ENCODE peak calls at places on chromosomes 1 and 21, in six cellular contexts. W, A, R, Z, C and X are unnamed samples.

GRCh38 chr1:1352784-1353388 is 3.7 kb upstream of the DVL1 start:
- DNase-seq in C (no peak), Z (no peak), R (no peak), A (no peak), W (no peak), X (peak; percentile 76)

GRCh38 chr1:210214573-210215409 is 17.8 kb upstream of the SERTAD4 start:
- DNase-seq in Z (no peak), W (no peak), R (no peak), C (no peak), A (no peak), X (no peak)

GRCh38 chr1:200242379-200243041 is 167.3 kb downstream of the ZNF281 start:
- DNase-seq in Z (no peak), C (peak; percentile 48), W (peak; percentile 49), A (no peak), R (no peak), X (no peak)

GRCh38 chr1:16013220-16013907 is 4.5 kb downstream of the HSPB7 start:
- DNase-seq in C (peak; percentile 92), R (peak; percentile 21), A (peak; percentile 90), W (peak; percentile 86), Z (no peak), X (no peak)

GRCh38 chr1:116820362-116820761 is 66.1 kb downstream of the CD2 start:
- DNase-seq in A (no peak), Z (no peak), R (no peak), C (no peak), W (peak; percentile 80), X (no peak)

GRCh38 chr1:37274491-37274890 is 199.9 kb upstream of the ZC3H12A start:
- DNase-seq in C (no peak), A (peak; percentile 44), W (no peak), R (no peak), Z (no peak), X (no peak)

GRCh38 chr1:93813076-93813475 is 65.9 kb downstream of the DNTTIP2 start:
- DNase-seq in A (no peak), C (no peak), R (no peak), W (peak; percentile 80), Z (no peak), X (no peak)

GRCh38 chr1:192445849-192446489 is 129.2 kb downstream of the RGS21 start:
- DNase-seq in A (peak; percentile 56), Z (peak; percentile 69), C (peak; percentile 66), R (peak; percentile 15), W (peak; percentile 36), X (peak; percentile 53)

GRCh38 chr1:19786988-19787423 is 12.7 kb downstream of the TMCO4 start:
- DNase-seq in Z (no peak), A (peak; percentile 86), C (peak; percentile 58), W (no peak), R (no peak), X (no peak)

GRCh38 chr1:23198373-23198772 is 18.9 kb downstream of the HTR1D start:
- DNase-seq in W (peak; percentile 90), C (no peak), Z (no peak), A (no peak), R (peak; percentile 61), X (no peak)

GRCh38 chr1:118984086-118984989 is 3.8 kb downstream of the TBX15 start:
- DNase-seq in R (no peak), A (peak; percentile 92), W (peak; percentile 85), C (no peak), Z (no peak), X (no peak)

GRCh38 chr1:153612755-153613331 is at the start of gene S100A16:
- DNase-seq in Z (no peak), A (peak; percentile 68), C (peak; percentile 82), W (peak; percentile 90), R (peak; percentile 56), X (no peak)

GRCh38 chr1:33459766-33460543 is 12.5 kb upstream of the ZSCAN20 start:
- DNase-seq in C (no peak), A (no peak), W (peak; percentile 92), R (no peak), Z (no peak), X (peak; percentile 34)

GRCh38 chr1:173453982-173454381 is 23.2 kb upstream of the PRDX6 start:
- DNase-seq in C (no peak), R (no peak), A (no peak), Z (no peak), W (peak; percentile 52), X (no peak)

GRCh38 chr1:245370905-245371581 is 216.3 kb downstream of the KIF26B start:
- DNase-seq in R (no peak), Z (no peak), W (no peak), A (no peak), C (no peak), X (no peak)

GRCh38 chr1:217067642-217068041 is 344.4 kb upstream of the ESRRG start:
- DNase-seq in C (no peak), A (no peak), R (no peak), W (no peak), Z (no peak), X (no peak)

GRCh38 chr1:50272923-50273322 is 150.3 kb downstream of the DMRTA2 start:
- DNase-seq in Z (no peak), A (no peak), W (no peak), C (no peak), R (no peak), X (no peak)

GRCh38 chr1:109642610-109643009 is 13.3 kb upstream of the GSTM4 start:
- DNase-seq in W (peak; percentile 65), C (no peak), A (no peak), R (no peak), Z (no peak), X (no peak)

GRCh38 chr1:117646007-117646913 is 40.4 kb downstream of the TENT5C start:
- DNase-seq in W (peak; percentile 33), R (no peak), A (no peak), Z (no peak), C (no peak), X (no peak)

DNA sequence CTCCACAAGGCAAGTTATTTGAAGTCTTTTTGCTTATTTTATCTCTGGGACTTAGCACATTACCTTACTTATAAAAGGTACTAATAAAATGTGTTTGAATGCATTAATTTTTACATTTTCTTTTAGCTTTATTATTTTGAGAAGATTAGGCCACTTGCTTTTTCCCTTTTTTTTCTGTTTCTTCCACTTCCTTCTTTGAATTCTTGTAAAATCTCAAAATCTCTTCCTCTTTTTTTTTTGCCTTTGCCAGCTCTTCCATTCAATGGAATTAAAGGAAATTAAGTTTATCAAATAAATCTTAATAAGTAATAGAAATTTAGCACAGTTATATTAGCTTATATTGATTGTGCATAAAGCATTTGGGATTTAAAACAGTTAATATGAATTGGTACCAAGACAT is 260.9 kb downstream of the SRGAP2C start:
- DNase-seq in Z (no peak), R (no peak), A (no peak), C (no peak), W (no peak), X (no peak)
- H3K9me2 ChIP-seq in Z (no peaks in the 10 kb centered on the region), R (no peaks in the 10 kb centered on the region), A (no peaks in the 10 kb centered on the region), C (no peaks in the 10 kb centered on the region), W (no peaks in the 10 kb centered on the region), X (no peaks in the 10 kb centered on the region)

GRCh38 chr1:185966487-185966886 is 232.3 kb downstream of the HMCN1 start:
- DNase-seq in R (no peak), A (no peak), W (peak; percentile 19), Z (no peak), C (no peak), X (no peak)

GRCh38 chr1:185969524-185969991 is 235.4 kb downstream of the HMCN1 start:
- DNase-seq in W (peak; percentile 62), Z (no peak), A (peak; percentile 11), C (no peak), R (no peak), X (no peak)

GRCh38 chr1:185971688-185972087 is 237.5 kb downstream of the HMCN1 start:
- DNase-seq in A (no peak), C (no peak), R (no peak), Z (no peak), W (peak; percentile 74), X (no peak)

GRCh38 chr1:185965870-185966269 is 231.7 kb downstream of the HMCN1 start:
- DNase-seq in W (peak; percentile 22), Z (no peak), C (no peak), A (no peak), R (no peak), X (no peak)

GRCh38 chr1:185969028-185969427 is 234.8 kb downstream of the HMCN1 start:
- DNase-seq in C (no peak), R (no peak), Z (no peak), W (peak; percentile 66), A (no peak), X (no peak)
- TF ChIP-seq EZH2phosphoT487 in C (no peak), R (no peak), Z (no peak), W (no peak), A (no peak), X (no peak)

GRCh38 chr1:64750092-64750491 is 5.2 kb downstream of the RAVER2 start:
- DNase-seq in W (no peak), R (no peak), Z (no peak), C (no peak), A (no peak), X (no peak)
- H3K9me2 ChIP-seq in W (no peaks in the 10 kb centered on the region), R (no peaks in the 10 kb centered on the region), Z (no peaks in the 10 kb centered on the region), C (no peaks in the 10 kb centered on the region), A (no peaks in the 10 kb centered on the region), X (no peaks in the 10 kb centered on the region)

DNA sequence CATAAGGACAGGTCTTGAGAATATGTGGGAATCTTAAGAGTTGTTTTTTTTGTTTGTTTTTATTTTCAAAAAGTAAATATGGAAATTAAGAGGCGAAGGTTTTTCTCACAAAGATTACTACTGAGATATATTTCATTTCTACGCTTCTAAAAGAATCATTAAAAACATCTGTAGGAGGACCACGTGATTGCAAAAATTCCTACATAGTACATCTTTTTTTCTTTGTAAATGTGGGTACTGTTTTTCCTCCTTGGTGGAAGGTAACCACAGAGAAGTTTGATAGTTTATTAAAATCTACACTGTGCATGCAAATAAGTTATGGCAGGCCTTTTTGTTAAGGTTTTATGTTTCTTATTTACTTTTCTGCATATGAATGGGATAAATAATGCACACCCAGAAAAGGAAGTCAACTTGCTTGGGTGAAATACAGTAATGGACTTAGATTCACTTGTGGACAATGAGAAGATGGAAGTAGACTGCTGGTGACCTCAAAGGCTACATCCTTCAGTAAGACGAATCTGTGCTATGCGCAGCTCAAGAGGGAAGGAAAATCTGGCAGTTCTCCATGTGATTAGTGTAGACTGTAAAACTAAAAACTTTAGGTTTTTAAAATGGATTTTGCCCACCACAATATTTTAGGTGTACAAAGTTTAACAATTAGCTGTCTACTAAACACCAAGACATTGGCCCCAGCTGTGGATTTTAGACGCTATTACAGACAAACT is 2.0 kb downstream of the AK5 start:
- DNase-seq in R (no peak), C (no peak), A (no peak), W (peak; percentile 34), Z (no peak), X (no peak)
- TF ChIP-seq EZH2phosphoT487 in R (no peak), C (no peak), A (no peak), W (no peak), Z (no peak), X (no peak)

GRCh38 chr1:57947471-57947870 is 523.6 kb upstream of the DAB1 start:
- DNase-seq in C (no peak), R (no peak), W (no peak), A (no peak), Z (no peak), X (no peak)
- H3K9me2 ChIP-seq in C (no peaks in the 10 kb centered on the region), R (no peaks in the 10 kb centered on the region), W (no peaks in the 10 kb centered on the region), A (peaks cover 8% of the 10 kb centered on the region), Z (no peaks in the 10 kb centered on the region), X (no peaks in the 10 kb centered on the region)

GRCh38 chr21:39538453-39539042 is 74.2 kb upstream of the B3GALT5 start:
- DNase-seq in R (no peak), A (no peak), C (no peak), Z (no peak), W (no peak), X (no peak)
- TF ChIP-seq EZH2phosphoT487 in R (no peak), A (no peak), C (no peak), Z (no peak), W (no peak), X (no peak)

GRCh38 chr1:227914801-227915563 is 32.8 kb downstream of the WNT9A start:
- DNase-seq in W (no peak), Z (no peak), R (no peak), C (no peak), A (no peak), X (no peak)
- H3K9me2 ChIP-seq in W (no peaks in the 10 kb centered on the region), Z (no peaks in the 10 kb centered on the region), R (no peaks in the 10 kb centered on the region), C (no peaks in the 10 kb centered on the region), A (no peaks in the 10 kb centered on the region), X (no peaks in the 10 kb centered on the region)